ENCODE peak calls at places on chromosomes 12 and 14, in seven cellular contexts. C, M, H, R, K, B and J are unnamed samples.

GRCh38 chr12:26156996-26157395 is 32.2 kb upstream of the BHLHE41 start:
- DNase-seq in C (no peak), M (no peak), H (no peak), R (no peak), K (no peak), B (no peak), J (no peak)

GRCh38 chr12:122203968-122204828 is 689 bp downstream of the B3GNT4 start:
- DNase-seq in C (no peak), M (no peak), H (no peak), R (peak), K (no peak), B (no peak), J (no peak)

GRCh38 chr12:96322720-96323119 is 77.5 kb downstream of the CDK17 start:
- DNase-seq in C (no peak), M (no peak), H (no peak), R (no peak), K (no peak), B (no peak), J (no peak)

GRCh38 chr14:24984846-24985589 is 64.9 kb downstream of the STXBP6 start:
- DNase-seq in C (no peak), M (no peak), H (no peak), R (no peak), K (no peak), B (no peak), J (no peak)

GRCh38 chr14:22420598-22421186 is 168.3 kb downstream of the DAD1 start:
- DNase-seq in C (no peak), M (no peak), H (no peak), R (no peak), K (no peak), B (no peak), J (no peak)

GRCh38 chr14:40697221-40697620 is 909.5 kb upstream of the LRFN5 start:
- DNase-seq in C (no peak), M (no peak), H (no peak), R (no peak), K (peak), B (no peak), J (no peak)

GRCh38 chr12:23084236-23084995 is 459.4 kb downstream of the ETNK1 start:
- DNase-seq in C (no peak), M (no peak), H (peak), R (no peak), K (peak), B (no peak), J (no peak)

GRCh38 chr12:108854055-108854452 is 3.3 kb downstream of the SSH1 start:
- DNase-seq in C (peak), M (no peak), H (no peak), R (no peak), K (peak), B (no peak), J (no peak)

GRCh38 chr12:87119713-87120112 is 863.5 kb upstream of the MGAT4C start:
- DNase-seq in C (no peak), M (no peak), H (peak), R (no peak), K (no peak), B (no peak), J (no peak)

GRCh38 chr14:103188691-103189480 is 65.6 kb downstream of the TNFAIP2 start:
- DNase-seq in C (no peak), M (peak), H (no peak), R (peak), K (no peak), B (peak), J (no peak)

GRCh38 chr12:116614194-116614885 is 55.2 kb downstream of the MAP1LC3B2 start:
- DNase-seq in C (no peak), M (no peak), H (no peak), R (no peak), K (no peak), B (no peak), J (no peak)

GRCh38 chr12:90959538-90960139 is 4.7 kb upstream of the CCER1 start:
- DNase-seq in C (no peak), M (no peak), H (peak), R (no peak), K (peak), B (no peak), J (no peak)

GRCh38 chr12:26831959-26832816 is 806 bp downstream of the ITPR2 start:
- DNase-seq in C (peak), M (peak), H (peak), R (peak), K (peak), B (peak), J (no peak)

GRCh38 chr14:103551338-103551762 is 11.1 kb downstream of the BAG5 start:
- DNase-seq in C (peak), M (no peak), H (no peak), R (peak), K (no peak), B (no peak), J (peak)

GRCh38 chr12:20883288-20883687 is 72.8 kb downstream of the SLCO1B3 start:
- DNase-seq in C (no peak), M (no peak), H (no peak), R (no peak), K (no peak), B (no peak), J (no peak)

GRCh38 chr12:123150804-123151678 is at the start of gene PITPNM2:
- DNase-seq in C (peak), M (peak), H (peak), R (peak), K (peak), B (peak), J (no peak)

GRCh38 chr14:80464531-80465149 is 253.3 kb upstream of the DIO2 start:
- DNase-seq in C (no peak), M (no peak), H (no peak), R (no peak), K (no peak), B (no peak), J (no peak)

GRCh38 chr14:32675433-32675832 is 263.2 kb upstream of the NPAS3 start:
- DNase-seq in C (no peak), M (no peak), H (no peak), R (no peak), K (no peak), B (no peak), J (no peak)

GRCh38 chr12:18556081-18556645 is 181.6 kb downstream of the PLCZ1 start:
- DNase-seq in C (no peak), M (no peak), H (no peak), R (no peak), K (no peak), B (no peak), J (no peak)

GRCh38 chr12:18551703-18552102 is 186.1 kb downstream of the PLCZ1 start:
- DNase-seq in C (no peak), M (no peak), H (no peak), R (no peak), K (no peak), B (no peak), J (no peak)

GRCh38 chr12:18549598-18549997 is 188.2 kb downstream of the PLCZ1 start:
- DNase-seq in C (no peak), M (no peak), H (no peak), R (no peak), K (no peak), B (no peak), J (no peak)

DNA sequence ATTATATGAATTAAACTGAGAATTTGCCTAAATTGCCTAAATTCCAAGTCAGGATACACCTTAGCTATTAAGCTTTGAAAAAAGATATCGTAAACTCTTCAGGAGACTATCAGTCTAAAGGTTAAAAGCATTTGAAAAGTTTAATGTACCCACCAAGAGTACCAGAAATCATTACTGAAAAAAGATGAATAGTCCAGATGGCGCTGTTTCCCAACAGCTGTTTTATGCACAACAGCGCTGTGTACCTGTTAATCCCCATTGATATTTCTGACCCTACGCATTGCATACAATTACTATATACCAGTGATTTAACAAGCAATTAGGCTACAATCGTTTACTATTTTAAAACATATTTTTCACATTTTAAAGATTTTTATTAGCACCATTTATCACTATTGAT is 185.0 kb downstream of the PLCZ1 start:
- DNase-seq in C (no peak), M (no peak), H (peak), R (no peak), K (no peak), B (no peak), J (no peak)
- TF ChIP-seq CTCF in C (no peak), M (no peak), H (peak), R (no peak), K (no peak), B (no peak), J (peak)

DNA sequence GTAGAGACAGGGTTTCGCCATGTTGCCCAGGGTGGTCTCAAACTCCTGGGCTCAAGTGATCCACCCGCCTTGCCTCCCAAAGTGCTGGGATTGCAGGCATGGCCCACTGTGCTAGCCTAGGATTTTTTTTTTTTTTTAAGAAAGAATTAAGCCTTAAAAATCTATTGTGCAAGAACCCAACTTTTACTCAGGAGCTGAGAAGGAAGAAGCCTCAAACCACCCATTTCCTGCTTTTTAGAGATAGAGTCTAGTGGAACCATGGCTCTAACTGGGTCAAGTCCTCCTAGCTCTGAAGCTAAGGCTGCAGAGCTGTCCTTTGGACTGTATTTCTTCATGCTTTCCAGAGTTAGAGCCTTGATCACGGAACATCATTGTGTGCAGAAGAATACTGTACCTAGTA is 1.3 kb upstream of the TSFM start:
- DNase-seq in C (no peak), M (no peak), H (no peak), R (no peak), K (no peak), B (no peak), J (no peak)
- TF ChIP-seq CTCF in C (no peak), M (no peak), H (no peak), R (no peak), K (no peak), B (no peak), J (no peak)

GRCh38 chr14:91372680-91373495 is 44.7 kb downstream of the CCDC88C start:
- DNase-seq in C (peak), M (peak), H (peak), R (no peak), K (no peak), B (peak), J (no peak)
- TF ChIP-seq CTCF in C (no peak), M (no peak), H (peak), R (no peak), K (no peak), B (no peak), J (no peak)

GRCh38 chr12:78361683-78362082 is 502.9 kb upstream of the SYT1 start:
- DNase-seq in C (no peak), M (no peak), H (no peak), R (no peak), K (no peak), B (no peak), J (no peak)

DNA sequence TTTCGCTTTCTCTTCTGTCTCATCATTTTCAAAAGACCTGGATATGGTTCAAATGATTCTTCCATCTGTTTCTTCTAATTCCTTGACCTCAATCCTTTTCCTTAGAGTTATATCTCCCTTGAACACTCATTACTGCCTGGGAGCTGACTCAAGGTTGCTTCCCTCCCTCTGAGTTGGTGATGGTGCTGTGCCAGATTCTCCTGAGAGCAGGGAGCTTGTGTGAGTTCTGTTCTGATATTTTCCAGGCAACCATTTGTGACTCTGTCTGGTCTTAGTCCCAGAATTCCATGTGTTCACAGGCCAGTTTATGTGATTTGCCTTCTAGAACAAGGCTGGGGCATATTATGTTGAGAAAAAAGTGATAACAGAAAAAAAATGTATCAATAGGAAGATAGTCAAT is 505.0 kb upstream of the SYT1 start:
- DNase-seq in C (no peak), M (no peak), H (no peak), R (no peak), K (no peak), B (no peak), J (no peak)
- TF ChIP-seq CTCF in C (no peak), M (no peak), H (no peak), R (no peak), K (no peak), B (no peak), J (no peak)

GRCh38 chr12:43776498-43776897 is 17.7 kb downstream of the IRAK4 start:
- DNase-seq in C (no peak), M (no peak), H (peak), R (no peak), K (peak), B (no peak), J (no peak)
- TF ChIP-seq CTCF in C (peak), M (peak), H (peak), R (no peak), K (peak), B (peak), J (peak)

DNA sequence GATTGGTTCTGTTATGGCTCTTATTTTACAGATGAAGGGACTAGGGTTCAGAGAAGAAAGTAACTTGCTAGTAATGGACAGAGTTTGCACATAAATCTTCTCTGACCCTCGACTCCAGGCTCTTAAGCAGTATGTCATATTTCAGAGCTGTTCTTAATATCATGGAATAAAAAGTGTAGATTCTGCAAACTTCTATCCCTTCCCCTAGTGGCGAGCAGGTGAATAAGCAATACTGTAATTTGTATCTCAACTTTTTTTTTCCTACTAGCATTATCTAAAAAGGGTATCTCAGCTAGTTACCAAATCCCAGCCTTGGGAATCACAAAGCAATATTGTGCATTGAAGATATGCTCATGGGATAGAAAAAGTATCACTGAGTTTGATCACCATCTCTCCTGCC is 83.2 kb downstream of the ANO4 start:
- DNase-seq in C (no peak), M (no peak), H (no peak), R (no peak), K (no peak), B (no peak), J (no peak)
- TF ChIP-seq CTCF in C (no peak), M (no peak), H (peak), R (no peak), K (peak), B (no peak), J (peak)

DNA sequence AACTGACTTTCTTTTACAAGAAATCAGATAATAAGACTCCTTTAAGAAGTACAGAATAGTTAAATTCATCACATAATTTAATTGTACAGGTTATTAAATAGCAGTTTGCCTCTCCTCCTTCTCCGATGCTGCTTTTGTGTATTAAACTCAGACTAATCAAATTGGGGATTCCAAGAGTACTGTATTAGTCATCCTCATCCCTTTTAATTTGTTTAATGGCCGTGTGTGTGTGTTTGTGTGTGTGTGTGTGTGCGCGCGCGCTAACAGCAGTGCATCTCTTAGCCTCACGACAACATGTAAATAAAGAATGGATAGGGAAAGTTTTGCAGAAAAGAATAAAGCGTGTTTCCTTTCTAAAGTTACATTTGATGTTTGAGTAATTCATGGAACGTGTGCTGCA is 220.2 kb downstream of the ASCL1 start:
- DNase-seq in C (no peak), M (no peak), H (peak), R (no peak), K (no peak), B (no peak), J (no peak)
- TF ChIP-seq CTCF in C (no peak), M (no peak), H (no peak), R (no peak), K (no peak), B (no peak), J (no peak)

GRCh38 chr12:94148841-94149780 is 734 bp downstream of the PLXNC1 start:
- DNase-seq in C (peak), M (peak), H (peak), R (peak), K (no peak), B (peak), J (peak)
- TF ChIP-seq CTCF in C (peak), M (peak), H (no peak), R (no peak), K (no peak), B (peak), J (peak)

GRCh38 chr12:124506145-124506831 is 61.1 kb downstream of the NCOR2 start:
- DNase-seq in C (peak), M (no peak), H (peak), R (peak), K (no peak), B (no peak), J (no peak)
- TF ChIP-seq CTCF in C (no peak), M (no peak), H (no peak), R (no peak), K (no peak), B (no peak), J (peak)